ENCODE peak calls at places on chromosomes 3 and 15, in four cellular contexts. One of them, this sample, is unnamed.

GRCh38 chr3:106281231-106281630 is 412.4 kb upstream of the CBLB start:
- DNase-seq in K562: no peak
- DNase-seq in WTC11: no peak
- DNase-seq in HepG2: no peak
- DNase-seq in this sample: no peak

GRCh38 chr3:187025254-187025655 is 94.9 kb downstream of the ST6GAL1 start:
- DNase-seq in K562: no peak
- DNase-seq in WTC11: no peak
- DNase-seq in HepG2: no peak
- DNase-seq in this sample: no peak

GRCh38 chr15:38864827-38865604 is 300.4 kb upstream of the RASGRP1 start:
- DNase-seq in K562: no peak
- DNase-seq in WTC11: no peak
- DNase-seq in HepG2: no peak
- DNase-seq in this sample: no peak

GRCh38 chr15:74311734-74312444 is 55.6 kb downstream of the CYP11A1 start:
- DNase-seq in K562: peak; percentile 85
- DNase-seq in WTC11: peak; percentile 65
- DNase-seq in HepG2: peak; percentile 34
- DNase-seq in this sample: peak; percentile 70

GRCh38 chr15:20294651-20295237 is 246.9 kb downstream of the GOLGA6L6 start:
- DNase-seq in K562: peak; percentile 5
- DNase-seq in WTC11: no peak
- DNase-seq in HepG2: no peak
- DNase-seq in this sample: no peak

GRCh38 chr3:66971245-66971644 is 26.9 kb upstream of the KBTBD8 start:
- DNase-seq in K562: no peak
- DNase-seq in WTC11: no peak
- DNase-seq in HepG2: no peak
- DNase-seq in this sample: no peak

GRCh38 chr3:72907131-72907697 is 19.4 kb downstream of the GXYLT2 start:
- DNase-seq in K562: no peak
- DNase-seq in WTC11: no peak
- DNase-seq in HepG2: no peak
- DNase-seq in this sample: no peak

GRCh38 chr15:100113351-100114075 is 228.3 kb downstream of the ADAMTS17 start:
- DNase-seq in K562: no peak
- DNase-seq in WTC11: no peak
- DNase-seq in HepG2: no peak
- DNase-seq in this sample: no peak

GRCh38 chr3:126017310-126017709 is 48.3 kb downstream of the ROPN1B start:
- DNase-seq in K562: no peak
- DNase-seq in WTC11: no peak
- DNase-seq in HepG2: no peak
- DNase-seq in this sample: no peak

GRCh38 chr3:71870966-71871512 is 86.1 kb upstream of the PROK2 start:
- DNase-seq in K562: no peak
- DNase-seq in WTC11: no peak
- DNase-seq in HepG2: no peak
- DNase-seq in this sample: no peak

GRCh38 chr15:67444100-67444499 is 76.8 kb upstream of the C15orf61 start:
- DNase-seq in K562: no peak
- DNase-seq in WTC11: no peak
- DNase-seq in HepG2: no peak
- DNase-seq in this sample: no peak

GRCh38 chr15:69524296-69524695 is 71.7 kb downstream of the RPLP1 start:
- DNase-seq in K562: no peak
- DNase-seq in WTC11: no peak
- DNase-seq in HepG2: no peak
- DNase-seq in this sample: no peak

GRCh38 chr15:23629234-23629805 is 18.3 kb downstream of the MAGEL2 start:
- DNase-seq in K562: peak; percentile 34
- DNase-seq in WTC11: no peak
- DNase-seq in HepG2: no peak
- DNase-seq in this sample: peak; percentile 38

GRCh38 chr15:31255176-31255510 is 71.5 kb upstream of the KLF13 start:
- DNase-seq in K562: no peak
- DNase-seq in WTC11: no peak
- DNase-seq in HepG2: no peak
- DNase-seq in this sample: no peak

GRCh38 chr3:157154563-157155333 is 5.2 kb downstream of the CCNL1 start:
- DNase-seq in K562: no peak
- DNase-seq in WTC11: no peak
- DNase-seq in HepG2: no peak
- DNase-seq in this sample: no peak

GRCh38 chr3:40972350-40972749 is 227.0 kb upstream of the CTNNB1 start:
- DNase-seq in K562: no peak
- DNase-seq in WTC11: no peak
- DNase-seq in HepG2: no peak
- DNase-seq in this sample: no peak

DNA sequence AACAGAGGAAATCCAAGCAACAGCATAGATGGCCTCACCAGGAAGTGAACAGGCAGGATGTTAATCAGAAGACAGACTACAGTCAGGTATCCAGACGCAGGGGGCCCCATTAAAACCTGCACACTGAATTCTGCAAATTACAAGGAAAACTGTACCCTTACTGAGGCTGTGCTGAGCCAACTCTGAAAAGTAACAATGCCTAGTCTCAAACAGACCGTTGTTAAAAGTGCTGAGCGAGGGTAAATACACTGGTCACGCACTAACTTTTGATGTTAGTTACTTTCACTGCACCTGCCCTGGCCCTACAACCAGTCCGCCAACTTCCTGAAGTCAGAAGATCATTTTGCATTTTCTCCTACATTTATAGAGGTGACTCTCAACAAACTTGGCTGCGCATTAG is 1.0 kb downstream of the TAMM41 start:
- DNase-seq in K562: peak; percentile 53
- DNase-seq in WTC11: no peak
- DNase-seq in HepG2: no peak
- DNase-seq in this sample: no peak
- TF ChIP-seq FOXJ3 in K562: no peak
- TF ChIP-seq FOXJ3 in WTC11: no peak
- TF ChIP-seq FOXJ3 in HepG2: no peak
- TF ChIP-seq FOXJ3 in this sample: no peak

GRCh38 chr15:48946088-48946839 is 17.5 kb downstream of the SHC4 start:
- DNase-seq in K562: peak; percentile 39
- DNase-seq in WTC11: no peak
- DNase-seq in HepG2: no peak
- DNase-seq in this sample: no peak
- TF ChIP-seq FOXJ3 in K562: no peak
- TF ChIP-seq FOXJ3 in WTC11: no peak
- TF ChIP-seq FOXJ3 in HepG2: no peak
- TF ChIP-seq FOXJ3 in this sample: no peak

DNA sequence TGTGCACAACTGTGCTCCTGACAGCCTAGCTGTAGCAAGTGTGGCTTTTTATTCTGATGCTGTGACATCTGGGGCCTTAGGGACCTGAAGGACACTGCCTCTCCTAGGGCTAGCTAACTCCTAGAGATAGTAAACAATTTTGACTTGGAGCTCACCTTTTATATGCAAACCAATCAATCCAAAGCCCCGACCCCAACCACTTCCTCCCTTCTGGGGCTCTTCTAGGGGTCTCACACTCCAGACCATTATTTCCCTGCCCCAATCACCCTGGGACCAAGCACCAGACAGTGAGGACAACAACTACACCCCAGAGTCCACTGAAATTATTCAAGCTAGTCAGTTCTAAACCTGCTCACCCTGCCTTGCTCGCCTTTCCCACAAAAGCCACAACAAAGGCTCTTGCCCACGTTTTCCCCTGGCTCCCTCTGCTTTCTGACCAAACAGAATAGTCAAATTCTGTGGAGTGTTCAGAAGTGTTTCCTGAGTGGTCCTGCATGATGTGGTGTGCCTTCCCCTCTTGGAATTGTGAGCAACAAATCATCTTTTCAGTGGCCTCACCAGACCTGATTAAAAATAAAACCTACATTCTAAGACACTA is 84.2 kb upstream of the WNT5A start:
- DNase-seq in K562: no peak
- DNase-seq in WTC11: no peak
- DNase-seq in HepG2: no peak
- DNase-seq in this sample: no peak
- TF ChIP-seq FOXJ3 in K562: no peak
- TF ChIP-seq FOXJ3 in WTC11: no peak
- TF ChIP-seq FOXJ3 in HepG2: no peak
- TF ChIP-seq FOXJ3 in this sample: no peak

GRCh38 chr3:194497799-194498575 is 11.2 kb upstream of the ATP13A3 start:
- DNase-seq in K562: no peak
- DNase-seq in WTC11: peak; percentile 16
- DNase-seq in HepG2: peak; percentile 58
- DNase-seq in this sample: no peak
- TF ChIP-seq FOXJ3 in K562: no peak
- TF ChIP-seq FOXJ3 in WTC11: no peak
- TF ChIP-seq FOXJ3 in HepG2: no peak
- TF ChIP-seq FOXJ3 in this sample: no peak

GRCh38 chr15:77063249-77063648 is 7.7 kb downstream of the TSPAN3 start:
- DNase-seq in K562: no peak
- DNase-seq in WTC11: no peak
- DNase-seq in HepG2: no peak
- DNase-seq in this sample: no peak

GRCh38 chr15:77060560-77060959 is 10.3 kb downstream of the TSPAN3 start:
- DNase-seq in K562: no peak
- DNase-seq in WTC11: no peak
- DNase-seq in HepG2: no peak
- DNase-seq in this sample: no peak

GRCh38 chr15:77066961-77067690 is 3.8 kb downstream of the TSPAN3 start:
- DNase-seq in K562: no peak
- DNase-seq in WTC11: no peak
- DNase-seq in HepG2: peak; percentile 58
- DNase-seq in this sample: no peak

GRCh38 chr15:77064539-77065308 is 6.2 kb downstream of the TSPAN3 start:
- DNase-seq in K562: peak; percentile 20
- DNase-seq in WTC11: no peak
- DNase-seq in HepG2: no peak
- DNase-seq in this sample: no peak

GRCh38 chr15:77064118-77064517 is 6.8 kb downstream of the TSPAN3 start:
- DNase-seq in K562: no peak
- DNase-seq in WTC11: no peak
- DNase-seq in HepG2: no peak
- DNase-seq in this sample: no peak
- TF ChIP-seq FOXJ3 in K562: no peak
- TF ChIP-seq FOXJ3 in WTC11: no peak
- TF ChIP-seq FOXJ3 in HepG2: no peak
- TF ChIP-seq FOXJ3 in this sample: no peak

DNA sequence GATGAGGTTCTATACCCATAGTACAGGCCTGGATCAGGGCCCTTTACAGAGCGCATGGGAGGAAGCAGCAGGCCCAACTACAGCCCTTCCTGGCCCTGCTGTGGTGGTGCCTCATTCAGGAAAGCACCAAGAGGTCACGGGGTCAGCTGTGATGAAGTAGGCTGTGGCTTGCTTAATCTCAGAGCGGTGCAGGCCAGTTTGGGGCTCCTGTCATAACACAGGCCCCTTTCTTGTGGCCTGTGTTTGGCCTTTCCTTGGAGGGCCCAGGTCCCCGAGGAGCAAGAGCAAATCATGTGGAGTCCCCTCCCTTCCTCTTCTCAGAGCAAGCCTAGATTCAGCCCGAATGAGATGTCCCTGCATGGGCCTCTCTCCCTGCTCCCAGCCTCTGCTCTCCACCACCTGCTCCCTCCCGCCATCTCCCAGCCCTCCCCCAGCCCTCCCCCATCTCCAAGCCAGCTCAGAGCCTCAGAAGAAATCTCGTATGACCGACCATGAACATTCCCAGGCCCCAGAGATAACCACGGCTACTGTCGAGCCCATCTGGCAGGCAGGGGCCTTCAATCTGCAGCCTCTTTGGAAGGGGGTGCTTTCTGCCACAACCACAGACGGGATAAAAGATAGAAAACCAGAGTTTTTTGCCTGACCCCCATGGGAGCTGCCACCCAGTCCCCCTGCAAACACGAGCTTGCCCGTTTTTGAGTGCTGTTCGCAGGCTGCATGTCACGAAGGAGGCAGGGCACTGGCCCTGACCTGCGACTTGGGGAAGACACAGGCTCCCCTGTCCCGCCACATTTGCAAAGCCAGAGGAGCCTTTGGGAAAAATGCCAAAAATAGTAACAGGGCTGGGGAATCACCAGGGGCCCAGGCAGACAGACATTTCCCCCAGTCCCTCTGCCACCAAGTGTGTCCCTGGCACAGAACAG is 32.3 kb upstream of the DUSP7 start:
- DNase-seq in K562: peak; percentile 47
- DNase-seq in WTC11: no peak
- DNase-seq in HepG2: peak; percentile 22
- DNase-seq in this sample: peak; percentile 51
- TF ChIP-seq FOXJ3 in K562: no peak
- TF ChIP-seq FOXJ3 in WTC11: no peak
- TF ChIP-seq FOXJ3 in HepG2: no peak
- TF ChIP-seq FOXJ3 in this sample: no peak

DNA sequence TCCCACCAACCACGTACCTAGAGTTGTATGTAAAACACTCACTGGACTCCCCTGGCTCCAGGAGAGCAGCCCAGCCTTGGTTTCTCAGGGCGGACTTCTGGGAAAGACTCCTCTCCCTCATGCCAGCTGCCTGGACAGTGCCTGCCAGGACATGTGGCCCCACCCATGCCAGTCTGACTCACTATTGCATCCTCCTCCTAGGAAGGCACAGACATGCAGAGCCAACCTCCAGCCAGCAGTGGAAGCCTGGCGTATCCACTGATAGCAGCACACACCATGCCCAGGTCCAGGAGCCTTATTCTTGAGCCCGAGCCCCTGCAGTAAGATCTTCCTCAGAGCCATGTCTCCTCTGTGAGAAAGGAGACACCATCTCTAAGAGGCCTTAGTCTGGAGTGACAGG is 8.6 kb downstream of the PKM start:
- DNase-seq in K562: no peak
- DNase-seq in WTC11: no peak
- DNase-seq in HepG2: no peak
- DNase-seq in this sample: no peak
- TF ChIP-seq FOXJ3 in K562: no peak
- TF ChIP-seq FOXJ3 in WTC11: no peak
- TF ChIP-seq FOXJ3 in HepG2: no peak
- TF ChIP-seq FOXJ3 in this sample: no peak

DNA sequence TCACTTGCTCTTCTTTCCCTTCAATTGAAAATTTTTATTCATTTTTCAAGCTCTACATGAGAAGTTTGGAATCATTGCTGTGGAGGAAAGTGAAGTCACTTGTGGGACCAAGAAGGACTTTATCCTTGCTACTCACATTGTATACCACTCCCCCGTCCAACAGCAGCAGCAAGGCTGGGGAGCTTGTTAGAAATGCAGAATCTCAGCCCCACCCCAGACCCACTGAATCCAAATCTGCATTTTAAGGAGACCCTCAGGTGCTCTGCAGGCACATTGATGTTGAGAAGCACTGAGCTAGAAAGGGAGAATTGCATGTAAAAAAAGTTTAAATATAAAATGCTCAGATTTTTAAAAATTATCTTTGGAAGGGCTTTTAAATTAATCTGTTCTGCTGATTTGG is 202.3 kb upstream of the MRPL3 start:
- DNase-seq in K562: no peak
- DNase-seq in WTC11: no peak
- DNase-seq in HepG2: no peak
- DNase-seq in this sample: no peak
- TF ChIP-seq FOXJ3 in K562: no peak
- TF ChIP-seq FOXJ3 in WTC11: no peak
- TF ChIP-seq FOXJ3 in HepG2: no peak
- TF ChIP-seq FOXJ3 in this sample: no peak

GRCh38 chr3:122786067-122786466 is 7.6 kb downstream of the HSPBAP1 start:
- DNase-seq in K562: no peak
- DNase-seq in WTC11: no peak
- DNase-seq in HepG2: peak; percentile 40
- DNase-seq in this sample: no peak
- TF ChIP-seq FOXJ3 in K562: no peak
- TF ChIP-seq FOXJ3 in WTC11: no peak
- TF ChIP-seq FOXJ3 in HepG2: no peak
- TF ChIP-seq FOXJ3 in this sample: no peak

This sample was measured in SK-N-SH.